ENCODE peak calls at places on chromosomes 4 and X, in nine cellular contexts. Y, I, D, G, E, F, J, S and L are unnamed samples.

GRCh38 chr4:124631760-124632159 is 80.8 kb downstream of the ANKRD50 start:
- DNase-seq in Y (peak; percentile 98), I (peak; percentile 16), D (peak; percentile 96), G (peak; percentile 46), E (no peak), F (no peak), J (no peak), S (no peak), L (peak; percentile 73)

GRCh38 chr4:100981447-100982204 is 365.7 kb downstream of the PPP3CA start:
- DNase-seq in Y (peak; percentile 71), I (no peak), D (no peak), G (no peak), E (no peak), F (no peak), J (no peak), S (no peak), L (no peak)

GRCh38 chrX:1492421-1493012 is 39.8 kb upstream of the ASMTL start:
- DNase-seq in Y (no peak), I (no peak), D (no peak), G (no peak), E (no peak), F (no peak), J (no peak), S (peak; percentile 51), L (peak; percentile 40)

GRCh38 chr4:108556588-108557200 is 63.7 kb upstream of the RPL34 start:
- DNase-seq in Y (no peak), I (no peak), D (no peak), G (no peak), E (no peak), F (no peak), J (no peak), S (peak; percentile 56), L (no peak)

GRCh38 chr4:40976343-40976742 is 226.6 kb downstream of the NSUN7 start:
- DNase-seq in Y (peak; percentile 72), I (peak; percentile 68), D (peak; percentile 79), G (no peak), E (peak; percentile 36), F (peak; percentile 89), J (no peak), S (peak; percentile 75), L (no peak)

GRCh38 chr4:141140271-141141205 is 7.3 kb upstream of the RNF150 start:
- DNase-seq in Y (no peak), I (no peak), D (no peak), G (no peak), E (no peak), F (no peak), J (no peak), S (no peak), L (no peak)

GRCh38 chrX:112147206-112147605 is 64.6 kb upstream of the TRPC5 start:
- DNase-seq in Y (peak; percentile 34), I (no peak), D (peak; percentile 3), G (no peak), E (no peak), F (peak; percentile 53), J (no peak), S (peak; percentile 2), L (no peak)

GRCh38 chrX:74492720-74493201 is 71.5 kb downstream of the SLC16A2 start:
- DNase-seq in Y (no peak), I (no peak), D (no peak), G (no peak), E (peak; percentile 3), F (peak; percentile 66), J (no peak), S (peak; percentile 0), L (no peak)

GRCh38 chrX:56812515-56813105 is 83.6 kb downstream of the NBDY start:
- DNase-seq in Y (peak; percentile 55), I (no peak), D (no peak), G (no peak), E (peak; percentile 87), F (no peak), J (peak; percentile 51), S (peak; percentile 14), L (no peak)

GRCh38 chrX:56813318-56813837 is 84.3 kb downstream of the NBDY start:
- DNase-seq in Y (peak; percentile 91), I (peak; percentile 44), D (no peak), G (no peak), E (peak; percentile 68), F (no peak), J (peak; percentile 59), S (no peak), L (peak; percentile 74)

GRCh38 chrX:56817179-56817578 is 88.1 kb downstream of the NBDY start:
- DNase-seq in Y (no peak), I (no peak), D (no peak), G (no peak), E (no peak), F (no peak), J (no peak), S (no peak), L (no peak)

GRCh38 chrX:56811599-56811998 is 82.6 kb downstream of the NBDY start:
- DNase-seq in Y (no peak), I (no peak), D (no peak), G (no peak), E (no peak), F (no peak), J (no peak), S (no peak), L (no peak)
- H3K27ac ChIP-seq in Y (no peak overlapping the region), I (no peak overlapping the region), D (no peak overlapping the region), G (no peak overlapping the region), E (no peak overlapping the region), F (no peak overlapping the region), J (no peak overlapping the region), S (no peak overlapping the region), L (no peak overlapping the region)

GRCh38 chr4:74423101-74423500 is 21.8 kb upstream of the AREG start:
- DNase-seq in Y (peak; percentile 70), I (no peak), D (peak; percentile 46), G (no peak), E (no peak), F (no peak), J (no peak), S (no peak), L (no peak)

GRCh38 chr4:74428278-74428677 is 16.7 kb upstream of the AREG start:
- DNase-seq in Y (no peak), I (no peak), D (peak; percentile 85), G (no peak), E (no peak), F (no peak), J (no peak), S (no peak), L (no peak)

GRCh38 chr4:74420863-74421262 is 24.1 kb upstream of the AREG start:
- DNase-seq in Y (no peak), I (no peak), D (no peak), G (no peak), E (no peak), F (no peak), J (no peak), S (no peak), L (no peak)

GRCh38 chr4:74426101-74426500 is 18.8 kb upstream of the AREG start:
- DNase-seq in Y (peak; percentile 84), I (no peak), D (no peak), G (no peak), E (peak; percentile 48), F (no peak), J (no peak), S (no peak), L (no peak)

DNA sequence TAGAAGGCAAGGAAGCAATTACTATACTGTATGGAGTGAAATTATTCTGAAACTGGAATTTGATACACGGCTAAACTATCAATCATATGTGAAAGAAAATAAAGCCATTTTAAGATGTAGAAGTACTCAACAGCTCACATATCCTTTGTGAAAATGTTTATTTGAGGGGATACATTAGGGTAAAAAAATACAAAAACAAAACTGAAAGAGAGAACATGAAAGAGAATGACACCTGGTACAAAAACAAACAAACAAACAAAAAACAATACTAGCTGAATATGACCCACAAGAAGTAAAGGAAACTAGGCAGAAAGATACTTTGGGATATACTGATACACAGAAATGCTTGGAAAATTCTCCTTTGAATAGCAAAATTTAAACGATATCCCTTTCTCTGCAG is 20.8 kb upstream of the AREG start:
- DNase-seq in Y (no peak), I (no peak), D (no peak), G (no peak), E (no peak), F (no peak), J (no peak), S (no peak), L (no peak)
- H3K4me1 ChIP-seq in Y (peaks cover 13% of the 10 kb centered on the region), I (no peaks in the 10 kb centered on the region), D (peaks cover 25% of the 10 kb centered on the region), G (no peaks in the 10 kb centered on the region), E (no peaks in the 10 kb centered on the region), F (peaks cover 10% of the 10 kb centered on the region), J (no peaks in the 10 kb centered on the region), S (no peaks in the 10 kb centered on the region), L (no peaks in the 10 kb centered on the region)

DNA sequence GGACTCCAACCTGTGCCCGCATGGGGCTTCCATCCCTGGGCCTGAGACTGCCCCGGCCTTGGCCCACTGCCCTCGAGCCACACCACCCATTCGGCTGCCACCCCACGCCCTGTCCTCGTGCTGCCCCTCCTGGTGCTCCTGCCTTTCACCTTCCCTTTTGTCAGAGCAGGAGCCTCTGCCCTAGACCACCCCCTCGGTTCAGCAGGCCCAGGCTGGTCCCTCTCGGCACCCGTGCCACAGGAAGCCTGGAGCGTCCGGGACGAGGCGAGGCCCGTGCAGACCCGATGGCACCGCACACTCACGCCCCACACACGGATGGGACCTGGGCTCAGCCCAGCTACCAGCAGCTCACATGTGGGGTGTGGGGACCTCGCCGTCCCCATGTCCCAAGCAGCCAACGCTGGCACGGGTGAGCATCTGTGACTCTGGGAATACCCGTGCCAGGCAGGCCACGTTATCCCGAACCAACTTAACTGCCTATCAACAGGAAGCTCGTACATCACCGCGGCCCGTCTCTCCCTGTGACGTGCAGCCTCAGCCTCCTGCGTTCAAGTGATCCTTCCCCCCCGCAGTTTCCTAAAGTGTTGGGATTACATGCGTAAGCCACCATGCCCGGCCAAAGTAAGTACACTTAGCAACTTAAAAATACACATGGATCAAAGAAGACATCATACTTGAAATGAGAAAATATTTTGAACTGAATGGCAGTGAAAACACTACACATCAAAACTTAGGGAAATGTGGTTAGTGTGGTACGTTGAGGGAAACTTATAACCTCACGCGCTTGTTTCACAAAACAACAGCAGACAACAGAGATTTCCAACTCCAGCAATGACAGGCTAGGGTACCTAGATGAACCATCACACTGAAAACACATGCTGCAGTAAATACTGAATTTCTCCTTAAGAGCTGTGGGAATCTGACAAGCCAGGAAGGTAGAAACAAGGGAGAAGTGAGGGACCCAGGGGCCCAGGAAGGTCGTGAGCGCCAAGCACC is 29.0 kb downstream of the LRPAP1 start:
- DNase-seq in Y (no peak), I (no peak), D (no peak), G (no peak), E (no peak), F (no peak), J (no peak), S (no peak), L (no peak)
- H3K36me3 ChIP-seq in Y (no peaks in the 10 kb centered on the region), I (no peaks in the 10 kb centered on the region), D (no peaks in the 10 kb centered on the region), G (peaks cover 1% of the 10 kb centered on the region), E (peaks cover 28% of the 10 kb centered on the region), F (peaks cover 14% of the 10 kb centered on the region), J (peaks cover 11% of the 10 kb centered on the region), S (peaks cover 15% of the 10 kb centered on the region), L (peaks cover 40% of the 10 kb centered on the region)

GRCh38 chr4:79623125-79623905 is 215.3 kb upstream of the GK2 start:
- DNase-seq in Y (peak; percentile 44), I (peak; percentile 72), D (no peak), G (no peak), E (no peak), F (no peak), J (no peak), S (no peak), L (no peak)

GRCh38 chr4:79621061-79621460 is 213.0 kb upstream of the GK2 start:
- DNase-seq in Y (no peak), I (no peak), D (no peak), G (no peak), E (no peak), F (no peak), J (no peak), S (no peak), L (no peak)

GRCh38 chr4:79620627-79621026 is 212.6 kb upstream of the GK2 start:
- DNase-seq in Y (no peak), I (no peak), D (no peak), G (no peak), E (no peak), F (no peak), J (no peak), S (no peak), L (no peak)

GRCh38 chr4:79626102-79626501 is 218.1 kb upstream of the GK2 start:
- DNase-seq in Y (peak; percentile 16), I (no peak), D (no peak), G (no peak), E (no peak), F (no peak), J (no peak), S (no peak), L (no peak)
- H3K27ac ChIP-seq in Y (no peak overlapping the region), I (peak overlapping the region; percentile 38), D (no peak overlapping the region), G (no peak overlapping the region), E (no peak overlapping the region), F (no peak overlapping the region), J (no peak overlapping the region), S (no peak overlapping the region), L (peak overlapping the region; percentile 57)